ENCODE peak calls at places on chromosomes 6 and 20, in five cellular contexts. T is stimulated activated CD8-positive, alpha-beta memory T cell treated with anti-CD3 and anti-CD28 coated beads, Interleukin-7, amount 100 ng/mL, for 4 hours; P is NCI-H1092 treated with DMSO at 0.1 percent for 48 hours; F is Calu3; X is SK-N-SH. Q is an unnamed sample.

GRCh38 chr20:32447136-32448027 is 89.3 kb downstream of the ASXL1 start:
- DNase-seq in T (no peak), P (no peak), F (no peak), X (no peak), Q (no peak)

GRCh38 chr20:51631011-51631950 is 88.8 kb upstream of the NFATC2 start:
- DNase-seq in T (no peak), P (no peak), F (peak; percentile 83), X (peak; percentile 44), Q (peak; percentile 63)

GRCh38 chr6:152980656-152981055 is 2.2 kb downstream of the FBXO5 start:
- DNase-seq in T (no peak), P (no peak), F (no peak), X (no peak), Q (no peak)

GRCh38 chr20:37394543-37395410 is 48.8 kb downstream of the SRC start:
- DNase-seq in T (no peak), P (no peak), F (no peak), X (peak; percentile 91), Q (peak; percentile 4)

GRCh38 chr20:24833592-24833991 is 115.5 kb upstream of the CST7 start:
- DNase-seq in T (no peak), P (no peak), F (no peak), X (no peak), Q (no peak)

GRCh38 chr6:132820629-132821381 is 6.4 kb downstream of the RPS12 start:
- DNase-seq in T (no peak), P (no peak), F (no peak), X (no peak), Q (no peak)

GRCh38 chr6:132259070-132259469 is 142.2 kb downstream of the MOXD1 start:
- DNase-seq in T (no peak), P (no peak), F (peak; percentile 19), X (no peak), Q (no peak)

GRCh38 chr6:38640216-38640909 is 634 bp upstream of the BTBD9 start:
- DNase-seq in T (no peak), P (no peak), F (no peak), X (no peak), Q (no peak)

GRCh38 chr20:4151991-4152695 is 136.8 kb upstream of the RNF24 start:
- DNase-seq in T (no peak), P (no peak), F (peak; percentile 26), X (no peak), Q (no peak)

GRCh38 chr6:43076093-43076927 is at the start of gene PTK7:
- DNase-seq in T (peak; percentile 16), P (peak; percentile 86), F (peak; percentile 76), X (peak; percentile 98), Q (no peak)

GRCh38 chr6:16130437-16130891 is 1.6 kb downstream of the MYLIP start:
- DNase-seq in T (no peak), P (no peak), F (peak; percentile 26), X (no peak), Q (no peak)

GRCh38 chr20:48661575-48662473 is 166.0 kb downstream of the PREX1 start:
- DNase-seq in T (no peak), P (no peak), F (no peak), X (no peak), Q (no peak)

GRCh38 chr6:161217631-161218030 is 56.2 kb downstream of the AGPAT4 start:
- DNase-seq in T (no peak), P (no peak), F (no peak), X (no peak), Q (no peak)

GRCh38 chr20:61806314-61806713 is 259.4 kb downstream of the TAF4 start:
- DNase-seq in T (no peak), P (no peak), F (no peak), X (no peak), Q (no peak)

GRCh38 chr6:53797304-53797703 is 2.5 kb downstream of the LRRC1 start:
- DNase-seq in T (no peak), P (no peak), F (no peak), X (no peak), Q (no peak)

GRCh38 chr6:129264480-129265045 is 381.6 kb downstream of the LAMA2 start:
- DNase-seq in T (no peak), P (no peak), F (no peak), X (no peak), Q (no peak)

GRCh38 chr6:4313044-4313686 is 177.8 kb upstream of the ECI2 start:
- DNase-seq in T (no peak), P (no peak), F (peak; percentile 49), X (no peak), Q (peak; percentile 35)

GRCh38 chr6:52399511-52400315 is 20.4 kb upstream of the EFHC1 start:
- DNase-seq in T (no peak), P (peak; percentile 39), F (peak; percentile 45), X (peak; percentile 70), Q (no peak)

GRCh38 chr6:54491431-54491830 is 183.2 kb downstream of the TINAG start:
- DNase-seq in T (no peak), P (no peak), F (peak; percentile 36), X (no peak), Q (no peak)

GRCh38 chr6:80271074-80271473 is 164.6 kb downstream of the BCKDHB start:
- DNase-seq in T (no peak), P (no peak), F (no peak), X (no peak), Q (no peak)

GRCh38 chr6:142934599-142934998 is 10.4 kb downstream of the HIVEP2 start:
- DNase-seq in T (no peak), P (no peak), F (no peak), X (no peak), Q (no peak)

GRCh38 chr6:113102761-113103160 is 754.4 kb upstream of the MARCKS start:
- DNase-seq in T (no peak), P (no peak), F (no peak), X (no peak), Q (no peak)

GRCh38 chr20:19692100-19692499 is 66.0 kb upstream of the RIN2 start:
- DNase-seq in T (no peak), P (no peak), F (no peak), X (no peak), Q (no peak)

GRCh38 chr6:158865769-158866168 is 46.6 kb upstream of the EZR start:
- DNase-seq in T (no peak), P (no peak), F (no peak), X (no peak), Q (no peak)

GRCh38 chr20:44501448-44501847 is 20.4 kb downstream of the SERINC3 start:
- DNase-seq in T (no peak), P (no peak), F (no peak), X (no peak), Q (no peak)

GRCh38 chr6:31763617-31763940 is 1.1 kb downstream of the SAPCD1 start:
- DNase-seq in T (no peak), P (no peak), F (no peak), X (no peak), Q (no peak)

GRCh38 chr6:157479464-157480303 is 98.7 kb downstream of the ZDHHC14 start:
- DNase-seq in T (no peak), P (no peak), F (no peak), X (no peak), Q (no peak)

GRCh38 chr6:168039301-168039700 is 39.7 kb downstream of the FRMD1 start:
- DNase-seq in T (no peak), P (no peak), F (no peak), X (no peak), Q (no peak)

GRCh38 chr20:2798814-2799213 is 1.6 kb downstream of the CPXM1 start:
- DNase-seq in T (no peak), P (no peak), F (no peak), X (peak; percentile 38), Q (no peak)

Q was measured in psoas muscle.